ENCODE peak calls at places on chromosomes 7 and 10, in eight cellular contexts. M, U, Y, F, C, R, W and T are unnamed samples.

GRCh38 chr7:45151967-45152366 is 5.6 kb upstream of the RAMP3 start:
- DNase-seq in M (no peak), U (no peak), Y (no peak), F (no peak), C (peak; percentile 13), R (no peak), W (no peak), T (no peak)

GRCh38 chr7:2566890-2567662 is 8.3 kb downstream of the IQCE start:
- DNase-seq in M (no peak), U (no peak), Y (no peak), F (no peak), C (no peak), R (peak; percentile 68), W (peak; percentile 69), T (no peak)

GRCh38 chr10:21661087-21661486 is 127.1 kb downstream of the MLLT10 start:
- DNase-seq in M (no peak), U (no peak), Y (no peak), F (no peak), C (no peak), R (no peak), W (no peak), T (no peak)

GRCh38 chr7:105532709-105533460 is 884 bp downstream of the RINT1 start:
- DNase-seq in M (no peak), U (no peak), Y (no peak), F (no peak), C (no peak), R (no peak), W (no peak), T (no peak)

GRCh38 chr7:111561659-111561908 is 708 bp downstream of the IMMP2L start:
- DNase-seq in M (no peak), U (no peak), Y (no peak), F (no peak), C (no peak), R (no peak), W (no peak), T (no peak)

GRCh38 chr7:133888061-133888930 is 238.8 kb upstream of the LRGUK start:
- DNase-seq in M (no peak), U (no peak), Y (no peak), F (no peak), C (no peak), R (no peak), W (no peak), T (no peak)

GRCh38 chr7:132417037-132417906 is 159.0 kb downstream of the PLXNA4 start:
- DNase-seq in M (no peak), U (no peak), Y (no peak), F (no peak), C (no peak), R (no peak), W (no peak), T (no peak)

GRCh38 chr10:86393858-86394472 is 27.4 kb upstream of the GRID1 start:
- DNase-seq in M (no peak), U (no peak), Y (no peak), F (no peak), C (no peak), R (no peak), W (no peak), T (no peak)

GRCh38 chr7:101169838-101170531 is 4.6 kb upstream of the VGF start:
- DNase-seq in M (no peak), U (peak; percentile 84), Y (peak; percentile 51), F (no peak), C (peak; percentile 86), R (peak; percentile 92), W (no peak), T (no peak)

GRCh38 chr10:133124357-133125211 is 35.4 kb upstream of the KNDC1 start:
- DNase-seq in M (peak; percentile 81), U (no peak), Y (peak; percentile 29), F (no peak), C (peak; percentile 73), R (peak; percentile 68), W (no peak), T (no peak)

GRCh38 chr10:107264742-107265141 is 100.2 kb upstream of the SORCS1 start:
- DNase-seq in M (no peak), U (no peak), Y (peak; percentile 94), F (no peak), C (no peak), R (no peak), W (no peak), T (no peak)

GRCh38 chr7:158490171-158490782 is 97.3 kb downstream of the PTPRN2 start:
- DNase-seq in M (no peak), U (no peak), Y (no peak), F (no peak), C (no peak), R (no peak), W (no peak), T (no peak)
- H3K4me3 ChIP-seq in M (no peak overlapping the region), U (no peak overlapping the region), Y (no peak overlapping the region), F (no peak overlapping the region), C (no peak overlapping the region), R (no peak overlapping the region), W (no peak overlapping the region), T (no peak overlapping the region)

GRCh38 chr10:95416270-95416669 is 125.5 kb upstream of the PDLIM1 start:
- DNase-seq in M (no peak), U (peak; percentile 64), Y (no peak), F (no peak), C (no peak), R (no peak), W (no peak), T (no peak)
- H3K4me3 ChIP-seq in M (no peak overlapping the region), U (peak overlapping the region; percentile 24), Y (no peak overlapping the region), F (no peak overlapping the region), C (no peak overlapping the region), R (no peak overlapping the region), W (no peak overlapping the region), T (no peak overlapping the region)

GRCh38 chr10:35592421-35592820 is 12.7 kb upstream of the GJD4 start:
- DNase-seq in M (no peak), U (no peak), Y (no peak), F (no peak), C (no peak), R (no peak), W (no peak), T (no peak)

GRCh38 chr10:35598379-35598778 is 6.8 kb upstream of the GJD4 start:
- DNase-seq in M (no peak), U (no peak), Y (peak; percentile 24), F (no peak), C (no peak), R (no peak), W (no peak), T (no peak)

GRCh38 chr10:35594115-35594849 is 10.9 kb upstream of the GJD4 start:
- DNase-seq in M (no peak), U (no peak), Y (no peak), F (no peak), C (no peak), R (no peak), W (no peak), T (no peak)

GRCh38 chr10:35600193-35600592 is 4.9 kb upstream of the GJD4 start:
- DNase-seq in M (no peak), U (no peak), Y (peak; percentile 28), F (no peak), C (no peak), R (no peak), W (no peak), T (no peak)

GRCh38 chr10:35595106-35595505 is 10.0 kb upstream of the GJD4 start:
- DNase-seq in M (no peak), U (no peak), Y (no peak), F (no peak), C (no peak), R (no peak), W (no peak), T (no peak)
- H3K4me3 ChIP-seq in M (no peak overlapping the region), U (no peak overlapping the region), Y (no peak overlapping the region), F (no peak overlapping the region), C (no peak overlapping the region), R (no peak overlapping the region), W (no peak overlapping the region), T (no peak overlapping the region)

GRCh38 chr7:76364198-76364584 is 5.4 kb upstream of the YWHAG start:
- DNase-seq in M (no peak), U (no peak), Y (peak; percentile 54), F (no peak), C (peak; percentile 66), R (no peak), W (no peak), T (peak; percentile 56)
- H3K4me3 ChIP-seq in M (no peak overlapping the region), U (no peak overlapping the region), Y (no peak overlapping the region), F (no peak overlapping the region), C (no peak overlapping the region), R (no peak overlapping the region), W (peak overlapping the region; percentile 3), T (no peak overlapping the region)

GRCh38 chr7:99380823-99381663 is 6.5 kb downstream of the ARPC1B start:
- DNase-seq in M (no peak), U (no peak), Y (no peak), F (no peak), C (no peak), R (no peak), W (no peak), T (no peak)
- H3K4me3 ChIP-seq in M (no peak overlapping the region), U (peak overlapping the region; percentile 42), Y (no peak overlapping the region), F (no peak overlapping the region), C (peak overlapping the region; percentile 37), R (no peak overlapping the region), W (no peak overlapping the region), T (no peak overlapping the region)